ENCODE peak calls at places on chromosomes 5 and 9, in eight cellular contexts. X, O, W, H, V, J, M and S are unnamed samples.

GRCh38 chr9:129027685-129028191 is 393 bp downstream of the SH3GLB2 start:
- DNase-seq in V (no peak), W (no peak), X (no peak), J (no peak), M (no peak), O (peak; percentile 49), H (no peak), S (no peak)

GRCh38 chr5:116876240-116876840 is 301.7 kb upstream of the SEMA6A start:
- DNase-seq in M (no peak), H (no peak), O (no peak), W (no peak), V (no peak), J (no peak), X (no peak), S (no peak)

GRCh38 chr9:35452481-35452880 is 37.4 kb upstream of the RUSC2 start:
- DNase-seq in M (no peak), V (no peak), O (no peak), X (no peak), H (no peak), J (no peak), W (peak; percentile 53), S (no peak)

GRCh38 chr5:169027456-169028118 is 273.4 kb downstream of the SLIT3 start:
- DNase-seq in W (no peak), H (no peak), J (no peak), M (no peak), O (no peak), X (no peak), V (no peak), S (no peak)

GRCh38 chr9:78221425-78221824 is 14.4 kb upstream of the CEP78 start:
- DNase-seq in V (no peak), M (no peak), W (no peak), J (no peak), X (peak; percentile 39), H (no peak), O (no peak), S (no peak)

GRCh38 chr9:110050925-110051355 is 157.0 kb downstream of the C9orf152 start:
- DNase-seq in W (no peak), H (no peak), M (no peak), J (no peak), O (no peak), V (peak; percentile 94), X (peak; percentile 88), S (no peak)

GRCh38 chr5:97002983-97003382 is 67.1 kb downstream of the LNPEP start:
- DNase-seq in J (no peak), X (no peak), M (no peak), W (no peak), V (no peak), O (no peak), H (no peak), S (no peak)

GRCh38 chr5:54109931-54110330 is 200.4 kb downstream of the ARL15 start:
- DNase-seq in X (peak; percentile 41), V (no peak), J (no peak), O (no peak), H (no peak), W (no peak), M (no peak), S (no peak)

GRCh38 chr5:73506459-73506955 is 8.3 kb downstream of the BTF3 start:
- DNase-seq in M (no peak), O (no peak), W (no peak), V (no peak), X (no peak), H (no peak), J (no peak), S (no peak)

GRCh38 chr5:173010547-173011464 is 27.2 kb downstream of the ATP6V0E1 start:
- DNase-seq in X (peak; percentile 39), H (peak; percentile 65), V (no peak), M (peak; percentile 19), J (peak; percentile 39), O (peak; percentile 29), W (peak; percentile 87), S (no peak)

GRCh38 chr5:150671509-150672236 is 10.6 kb downstream of the MYOZ3 start:
- DNase-seq in H (no peak), V (no peak), W (peak; percentile 81), J (peak; percentile 47), M (peak; percentile 30), X (no peak), O (no peak), S (no peak)

GRCh38 chr9:72874344-72874743 is 78.5 kb downstream of the ALDH1A1 start:
- DNase-seq in M (no peak), J (no peak), X (no peak), H (no peak), V (no peak), O (no peak), W (no peak), S (no peak)

GRCh38 chr5:161847896-161848510 is at the start of gene GABRA1:
- DNase-seq in O (no peak), M (peak; percentile 11), X (no peak), W (peak; percentile 82), V (no peak), H (no peak), J (peak; percentile 53), S (no peak)

GRCh38 chr5:58255970-58256369 is 203.9 kb downstream of the PLK2 start:
- DNase-seq in W (no peak), H (no peak), M (no peak), X (peak; percentile 40), J (no peak), V (no peak), O (no peak), S (no peak)

GRCh38 chr5:38847549-38848341 is 1.9 kb downstream of the OSMR start:
- DNase-seq in M (no peak), O (peak; percentile 41), W (no peak), X (no peak), H (no peak), J (no peak), V (peak; percentile 64), S (no peak)

GRCh38 chr5:38846379-38846967 is 661 bp downstream of the OSMR start:
- DNase-seq in H (no peak), W (peak; percentile 68), O (peak; percentile 22), M (no peak), X (no peak), J (no peak), V (no peak), S (no peak)

GRCh38 chr5:38848637-38849036 is 2.8 kb downstream of the OSMR start:
- DNase-seq in X (no peak), W (no peak), J (no peak), V (no peak), H (no peak), O (no peak), M (no peak), S (no peak)

GRCh38 chr5:38843665-38844064 is 2.1 kb upstream of the OSMR start:
- DNase-seq in M (no peak), J (no peak), V (no peak), X (no peak), O (no peak), H (no peak), W (no peak), S (no peak)

DNA sequence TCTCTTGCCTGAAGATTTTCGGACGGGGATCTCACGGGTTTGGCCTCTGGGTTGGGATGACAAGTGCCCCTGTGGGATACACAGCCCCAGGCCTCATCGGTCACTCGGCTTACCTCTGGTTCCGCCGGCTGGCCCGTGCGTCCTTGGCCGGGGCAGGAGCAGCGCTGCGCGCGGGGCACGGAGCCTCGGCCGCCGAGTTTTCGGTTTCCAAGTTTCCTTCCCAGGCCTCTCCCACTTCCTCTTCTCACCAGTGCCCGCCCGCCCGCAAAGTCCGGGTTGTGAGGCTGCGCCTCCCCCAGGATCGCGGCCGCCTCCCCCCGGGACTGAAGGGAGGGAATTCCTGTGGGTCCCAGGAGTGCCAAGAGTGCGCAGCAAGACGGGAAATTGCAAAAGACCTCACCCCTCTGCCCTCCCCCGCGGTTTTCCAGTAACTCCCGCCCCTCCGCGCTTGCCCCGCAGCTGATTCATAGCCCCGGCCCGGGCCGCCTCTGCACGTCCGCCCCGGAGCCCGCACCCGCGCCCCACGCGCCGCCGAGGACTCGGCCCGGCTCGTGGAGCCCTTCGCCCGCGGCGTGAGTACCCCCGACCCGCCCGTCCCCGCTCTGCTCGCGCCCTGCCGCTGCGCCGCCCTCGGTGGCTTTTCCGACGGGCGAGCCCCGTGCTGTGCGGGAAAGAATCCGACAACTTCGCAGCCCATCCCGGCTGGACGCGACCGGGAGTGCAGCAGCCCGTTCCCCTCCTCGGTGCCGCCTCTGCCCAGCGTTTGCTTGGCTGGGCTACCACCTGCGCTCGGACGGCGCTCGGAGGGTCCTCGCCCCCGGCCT is at the start of gene OSMR:
- DNase-seq in X (peak; percentile 99), O (peak; percentile 93), W (peak; percentile 87), H (no peak), J (peak; percentile 73), V (peak; percentile 98), M (peak; percentile 32), S (peak; percentile 46)
- TF ChIP-seq CTCF in X (no peak), O (peak; percentile 12), W (peak; percentile 31), H (no peak), J (no peak), V (no peak), M (no peak), S (no peak)

DNA sequence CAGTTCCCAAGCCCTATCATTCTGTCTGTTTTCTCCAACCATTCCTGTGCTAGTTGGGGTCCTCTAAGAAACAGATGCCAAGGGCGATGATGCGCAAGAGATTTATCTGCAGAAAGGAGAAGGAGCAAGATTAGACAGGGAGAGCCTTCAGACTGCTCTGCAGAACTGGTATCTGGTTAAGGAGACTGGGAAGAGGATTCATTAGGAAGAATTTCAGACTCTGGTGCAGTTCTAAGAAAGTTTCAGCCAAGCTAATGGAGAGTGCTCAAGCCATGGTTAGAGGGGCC is 35.3 kb upstream of the ARHGAP26 start:
- DNase-seq in O (no peak), W (peak; percentile 34), J (no peak), H (no peak), X (no peak), M (no peak), V (no peak), S (no peak)
- TF ChIP-seq CTCF in O (no peak), W (no peak), J (no peak), H (no peak), X (no peak), M (no peak), V (no peak), S (no peak)

DNA sequence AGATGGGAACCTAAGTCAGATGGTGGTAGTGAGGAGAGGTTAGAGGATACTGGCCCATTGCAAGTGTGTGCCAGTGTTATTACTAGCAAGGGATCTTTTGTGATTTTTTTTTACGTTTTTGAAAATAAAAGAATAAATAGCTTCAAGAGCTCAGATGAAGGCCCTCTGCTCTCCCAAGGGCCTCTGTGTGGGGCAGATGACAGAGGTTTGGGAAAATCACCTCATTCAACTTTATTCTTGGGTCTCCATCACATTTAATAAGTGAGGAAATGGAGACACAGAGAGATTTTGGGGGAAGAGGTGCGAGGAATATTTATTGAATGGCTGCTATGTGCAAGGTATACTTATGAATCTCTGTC is 10.1 kb upstream of the TRAF1 start:
- DNase-seq in J (no peak), V (no peak), O (no peak), M (no peak), H (no peak), X (no peak), W (no peak), S (no peak)
- TF ChIP-seq CTCF in J (peak; percentile 12), V (no peak), O (no peak), M (no peak), H (peak; percentile 37), X (no peak), W (peak; percentile 7), S (peak; percentile 10)

DNA sequence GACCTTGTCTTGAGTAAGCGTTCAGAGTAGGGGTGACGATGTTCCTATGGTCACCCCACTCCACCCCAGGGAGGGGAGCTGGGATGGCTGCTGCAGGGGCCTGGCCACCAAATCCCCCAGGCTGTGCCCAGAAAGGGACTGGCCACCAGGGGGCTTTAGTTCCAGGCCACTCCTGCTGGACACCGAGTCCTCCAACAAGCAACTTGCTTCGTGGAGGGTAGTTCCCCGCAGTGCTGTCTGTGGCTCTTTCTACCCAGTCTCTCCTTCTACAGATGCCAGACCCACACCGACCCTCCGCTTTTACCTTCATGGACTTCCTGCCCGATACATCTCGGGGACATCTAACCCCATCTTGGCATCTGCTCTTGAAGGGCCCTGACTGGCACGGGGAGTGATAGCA is 35.7 kb upstream of the GABRP start:
- DNase-seq in M (peak; percentile 48), W (peak; percentile 91), H (no peak), O (peak; percentile 80), X (peak; percentile 21), V (no peak), J (peak; percentile 62), S (no peak)
- TF ChIP-seq CTCF in M (peak; percentile 71), W (peak; percentile 90), H (peak; percentile 11), O (peak; percentile 77), X (peak; percentile 45), V (no peak), J (peak; percentile 70), S (peak; percentile 67)